ENCODE peak calls at places on chromosome 5, in nine cellular contexts. L is transverse colon, N is left ventricle myocardium inferior, E is NCI-H526 treated with DMSO at 0.1 percent for 48 hours, Y is fibroblast of gingiva, X is substantia nigra, Z is Right ventricle myocardium inferior, O is RWPE1, K is T-cell. W is an unnamed sample.

GRCh38 chr5:143040622-143041021 is 270.4 kb downstream of the ARHGAP26 start:
- DNase-seq in L (no peak), N (no peak), E (no peak), Y (no peak), X (no peak), Z (no peak), O (no peak), K (no peak), W (no peak)

GRCh38 chr5:101605700-101606099 is 690.4 kb downstream of the SLCO4C1 start:
- DNase-seq in L (no peak), N (no peak), E (peak), Y (no peak), X (no peak), Z (no peak), O (no peak), K (no peak), W (no peak)

GRCh38 chr5:133108481-133108921 is 56.7 kb downstream of the HSPA4 start:
- DNase-seq in L (no peak), N (no peak), E (no peak), Y (no peak), X (no peak), Z (no peak), O (no peak), K (no peak), W (no peak)

GRCh38 chr5:135441919-135442318 is 5.2 kb downstream of the DCANP1 start:
- DNase-seq in L (no peak), N (no peak), E (no peak), Y (no peak), X (no peak), Z (no peak), O (no peak), K (no peak), W (no peak)

GRCh38 chr5:425714-426113 is 17.3 kb upstream of the EXOC3 start:
- DNase-seq in L (no peak), N (no peak), E (no peak), Y (peak), X (no peak), Z (no peak), O (no peak), K (no peak), W (no peak)

GRCh38 chr5:142826741-142827492 is 56.7 kb downstream of the ARHGAP26 start:
- DNase-seq in L (no peak), N (no peak), E (no peak), Y (no peak), X (no peak), Z (no peak), O (peak), K (no peak), W (peak)

GRCh38 chr5:32182463-32183081 is 8.5 kb upstream of the GOLPH3 start:
- DNase-seq in L (no peak), N (no peak), E (no peak), Y (no peak), X (no peak), Z (no peak), O (no peak), K (no peak), W (no peak)

GRCh38 chr5:132830436-132831094 is at the start of gene SHROOM1:
- DNase-seq in L (peak), N (peak), E (no peak), Y (peak), X (no peak), Z (peak), O (peak), K (no peak), W (peak)

GRCh38 chr5:116524966-116525365 is 49.7 kb downstream of the SEMA6A start:
- DNase-seq in L (no peak), N (no peak), E (no peak), Y (no peak), X (no peak), Z (no peak), O (no peak), K (no peak), W (no peak)

GRCh38 chr5:100731768-100732167 is 171.3 kb downstream of the ST8SIA4 start:
- DNase-seq in L (no peak), N (no peak), E (no peak), Y (no peak), X (no peak), Z (no peak), O (peak), K (peak), W (no peak)

GRCh38 chr5:35761541-35761940 is 95.2 kb upstream of the IL7R start:
- DNase-seq in L (no peak), N (no peak), E (no peak), Y (no peak), X (no peak), Z (no peak), O (no peak), K (no peak), W (no peak)

GRCh38 chr5:136276946-136277345 is 84.0 kb upstream of the SMIM32 start:
- DNase-seq in L (no peak), N (no peak), E (no peak), Y (no peak), X (no peak), Z (no peak), O (no peak), K (no peak), W (no peak)

GRCh38 chr5:476102-476813 is 33.3 kb downstream of the EXOC3 start:
- DNase-seq in L (no peak), N (no peak), E (no peak), Y (no peak), X (no peak), Z (peak), O (no peak), K (no peak), W (no peak)

W was measured in A549.